ENCODE peak calls at places on chromosomes 5 and 9, in four cellular contexts. One of them, this sample, is unnamed.

GRCh38 chr9:88767504-88767790 is 223.8 kb upstream of the S1PR3 start:
- DNase-seq in hepatocyte: no peak
- DNase-seq in A549: no peak
- DNase-seq in body of pancreas: no peak
- DNase-seq in this sample: no peak

GRCh38 chr5:145825751-145826180 is 9.4 kb downstream of the PRELID2 start:
- DNase-seq in A549: peak
- DNase-seq in hepatocyte: peak
- DNase-seq in body of pancreas: no peak
- DNase-seq in this sample: peak

GRCh38 chr5:78953092-78953800 is 31.9 kb downstream of the ARSB start:
- DNase-seq in body of pancreas: no peak
- DNase-seq in A549: no peak
- DNase-seq in hepatocyte: no peak
- DNase-seq in this sample: no peak

GRCh38 chr9:106432631-106433030 is 430.3 kb upstream of the ZNF462 start:
- DNase-seq in hepatocyte: no peak
- DNase-seq in A549: no peak
- DNase-seq in body of pancreas: no peak
- DNase-seq in this sample: no peak

GRCh38 chr5:59559847-59560246 is 333.7 kb downstream of the PDE4D start:
- DNase-seq in A549: no peak
- DNase-seq in body of pancreas: no peak
- DNase-seq in hepatocyte: no peak
- DNase-seq in this sample: no peak

GRCh38 chr9:13705913-13706312 is 426.4 kb upstream of the MPDZ start:
- DNase-seq in body of pancreas: peak
- DNase-seq in hepatocyte: peak
- DNase-seq in A549: no peak
- DNase-seq in this sample: no peak

GRCh38 chr5:90528704-90529233 is 615 bp downstream of the LYSMD3 start:
- DNase-seq in body of pancreas: no peak
- DNase-seq in hepatocyte: peak
- DNase-seq in A549: no peak
- DNase-seq in this sample: no peak

GRCh38 chr9:116713266-116713665 is 26.2 kb downstream of the TRIM32 start:
- DNase-seq in body of pancreas: no peak
- DNase-seq in hepatocyte: no peak
- DNase-seq in A549: no peak
- DNase-seq in this sample: no peak

GRCh38 chr5:107957023-107957422 is 286.3 kb upstream of the EFNA5 start:
- DNase-seq in A549: no peak
- DNase-seq in body of pancreas: no peak
- DNase-seq in hepatocyte: no peak
- DNase-seq in this sample: no peak

GRCh38 chr5:79577693-79578092 is 34.5 kb upstream of the TENT2 start:
- DNase-seq in A549: no peak
- DNase-seq in hepatocyte: no peak
- DNase-seq in body of pancreas: no peak
- DNase-seq in this sample: no peak

GRCh38 chr5:110880413-110880812 is 141.6 kb downstream of the SLC25A46 start:
- DNase-seq in hepatocyte: peak
- DNase-seq in A549: no peak
- DNase-seq in body of pancreas: peak
- DNase-seq in this sample: peak

GRCh38 chr9:82912639-82913038 is 150.3 kb downstream of the RASEF start:
- DNase-seq in hepatocyte: no peak
- DNase-seq in A549: no peak
- DNase-seq in body of pancreas: no peak
- DNase-seq in this sample: no peak

GRCh38 chr5:73946278-73946677 is 320.3 kb downstream of the ARHGEF28 start:
- DNase-seq in A549: no peak
- DNase-seq in body of pancreas: no peak
- DNase-seq in hepatocyte: no peak
- DNase-seq in this sample: no peak

GRCh38 chr9:79610019-79610760 is 38.4 kb downstream of the TLE4 start:
- DNase-seq in hepatocyte: no peak
- DNase-seq in A549: no peak
- DNase-seq in body of pancreas: no peak
- DNase-seq in this sample: no peak

GRCh38 chr5:54443264-54443663 is 12.2 kb upstream of the HSPB3 start:
- DNase-seq in hepatocyte: no peak
- DNase-seq in body of pancreas: no peak
- DNase-seq in A549: peak
- DNase-seq in this sample: peak

GRCh38 chr5:58294598-58295298 is 165.1 kb downstream of the PLK2 start:
- DNase-seq in body of pancreas: no peak
- DNase-seq in A549: no peak
- DNase-seq in hepatocyte: no peak
- DNase-seq in this sample: peak

GRCh38 chr9:120104771-120105170 is 475.2 kb downstream of the CDK5RAP2 start:
- DNase-seq in A549: no peak
- DNase-seq in hepatocyte: no peak
- DNase-seq in body of pancreas: no peak
- DNase-seq in this sample: no peak

GRCh38 chr9:120107138-120107537 is 472.8 kb downstream of the CDK5RAP2 start:
- DNase-seq in body of pancreas: no peak
- DNase-seq in A549: no peak
- DNase-seq in hepatocyte: no peak
- DNase-seq in this sample: no peak

GRCh38 chr9:120110520-120110919 is 469.4 kb downstream of the CDK5RAP2 start:
- DNase-seq in A549: no peak
- DNase-seq in body of pancreas: no peak
- DNase-seq in hepatocyte: no peak
- DNase-seq in this sample: no peak

DNA sequence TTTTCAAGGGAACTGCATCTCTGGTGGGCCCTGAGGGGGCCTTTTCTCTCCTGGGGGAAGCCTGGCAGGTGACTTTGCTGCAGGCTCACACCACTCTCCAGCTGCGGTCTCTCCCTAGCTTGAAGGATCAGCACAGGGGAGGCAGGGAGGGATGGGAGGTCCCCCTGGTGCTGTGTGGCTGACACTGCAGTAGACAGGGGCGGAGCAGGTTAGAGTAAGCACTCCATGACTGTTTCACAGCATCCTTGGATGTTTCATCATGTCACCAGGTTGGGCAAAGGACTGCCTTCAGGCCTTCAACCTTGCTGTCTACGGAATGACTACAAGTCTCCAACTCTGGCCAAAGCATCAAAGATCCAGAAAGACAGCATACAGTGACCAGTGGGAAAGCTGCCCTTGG is 470.7 kb downstream of the CDK5RAP2 start:
- DNase-seq in body of pancreas: no peak
- DNase-seq in hepatocyte: peak
- DNase-seq in A549: peak
- DNase-seq in this sample: peak
- TF ChIP-seq CTCF in body of pancreas: no peak
- TF ChIP-seq CTCF in hepatocyte: peak
- TF ChIP-seq CTCF in A549: no peak
- TF ChIP-seq CTCF in this sample: no peak

GRCh38 chr5:171777420-171777759 is 8.2 kb upstream of the SMIM23 start:
- DNase-seq in hepatocyte: no peak
- DNase-seq in body of pancreas: no peak
- DNase-seq in A549: no peak
- DNase-seq in this sample: no peak

GRCh38 chr5:171774418-171774817 is 11.2 kb upstream of the SMIM23 start:
- DNase-seq in A549: no peak
- DNase-seq in body of pancreas: no peak
- DNase-seq in hepatocyte: no peak
- DNase-seq in this sample: no peak

GRCh38 chr5:171773106-171773505 is 12.5 kb upstream of the SMIM23 start:
- DNase-seq in hepatocyte: no peak
- DNase-seq in A549: no peak
- DNase-seq in body of pancreas: no peak
- DNase-seq in this sample: no peak

GRCh38 chr5:171776176-171776575 is 9.4 kb upstream of the SMIM23 start:
- DNase-seq in hepatocyte: no peak
- DNase-seq in A549: no peak
- DNase-seq in body of pancreas: no peak
- DNase-seq in this sample: no peak

GRCh38 chr5:171776747-171777419 is 8.7 kb upstream of the SMIM23 start:
- DNase-seq in body of pancreas: no peak
- DNase-seq in A549: no peak
- DNase-seq in hepatocyte: no peak
- DNase-seq in this sample: no peak
- TF ChIP-seq CTCF in body of pancreas: no peak
- TF ChIP-seq CTCF in A549: no peak
- TF ChIP-seq CTCF in hepatocyte: no peak
- TF ChIP-seq CTCF in this sample: no peak

DNA sequence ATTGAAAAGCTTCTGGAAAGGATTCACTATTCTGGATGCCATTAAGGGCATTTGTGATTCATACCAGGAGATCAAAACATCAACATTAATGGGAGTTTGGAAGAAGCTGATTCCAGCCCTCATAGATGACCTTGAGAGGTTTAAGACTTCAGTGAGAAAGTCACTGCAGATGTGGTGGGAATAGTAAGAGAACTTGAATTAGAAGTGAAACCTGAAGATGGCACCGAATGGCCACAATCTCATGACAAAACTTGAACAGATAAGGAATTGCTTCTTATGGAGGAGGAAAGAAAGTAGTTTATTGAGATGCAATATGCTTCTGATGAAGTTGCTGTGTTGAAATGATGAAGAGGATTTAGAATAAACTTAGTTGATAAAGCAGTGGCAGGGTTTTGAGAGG is 254.6 kb upstream of the SLC24A2 start:
- DNase-seq in A549: no peak
- DNase-seq in hepatocyte: no peak
- DNase-seq in body of pancreas: no peak
- DNase-seq in this sample: no peak
- TF ChIP-seq CTCF in A549: no peak
- TF ChIP-seq CTCF in hepatocyte: no peak
- TF ChIP-seq CTCF in body of pancreas: no peak
- TF ChIP-seq CTCF in this sample: no peak

GRCh38 chr5:141851195-141851874 is 26.9 kb downstream of the PCDH1 start:
- DNase-seq in body of pancreas: no peak
- DNase-seq in hepatocyte: no peak
- DNase-seq in A549: no peak
- DNase-seq in this sample: no peak

GRCh38 chr5:141855265-141856029 is 22.8 kb downstream of the PCDH1 start:
- DNase-seq in body of pancreas: peak
- DNase-seq in hepatocyte: no peak
- DNase-seq in A549: no peak
- DNase-seq in this sample: peak

GRCh38 chr5:141852448-141852847 is 25.8 kb downstream of the PCDH1 start:
- DNase-seq in hepatocyte: no peak
- DNase-seq in A549: no peak
- DNase-seq in body of pancreas: no peak
- DNase-seq in this sample: no peak

GRCh38 chr5:141856030-141856790 is 22.0 kb downstream of the PCDH1 start:
- DNase-seq in body of pancreas: no peak
- DNase-seq in A549: no peak
- DNase-seq in hepatocyte: no peak
- DNase-seq in this sample: no peak

DNA sequence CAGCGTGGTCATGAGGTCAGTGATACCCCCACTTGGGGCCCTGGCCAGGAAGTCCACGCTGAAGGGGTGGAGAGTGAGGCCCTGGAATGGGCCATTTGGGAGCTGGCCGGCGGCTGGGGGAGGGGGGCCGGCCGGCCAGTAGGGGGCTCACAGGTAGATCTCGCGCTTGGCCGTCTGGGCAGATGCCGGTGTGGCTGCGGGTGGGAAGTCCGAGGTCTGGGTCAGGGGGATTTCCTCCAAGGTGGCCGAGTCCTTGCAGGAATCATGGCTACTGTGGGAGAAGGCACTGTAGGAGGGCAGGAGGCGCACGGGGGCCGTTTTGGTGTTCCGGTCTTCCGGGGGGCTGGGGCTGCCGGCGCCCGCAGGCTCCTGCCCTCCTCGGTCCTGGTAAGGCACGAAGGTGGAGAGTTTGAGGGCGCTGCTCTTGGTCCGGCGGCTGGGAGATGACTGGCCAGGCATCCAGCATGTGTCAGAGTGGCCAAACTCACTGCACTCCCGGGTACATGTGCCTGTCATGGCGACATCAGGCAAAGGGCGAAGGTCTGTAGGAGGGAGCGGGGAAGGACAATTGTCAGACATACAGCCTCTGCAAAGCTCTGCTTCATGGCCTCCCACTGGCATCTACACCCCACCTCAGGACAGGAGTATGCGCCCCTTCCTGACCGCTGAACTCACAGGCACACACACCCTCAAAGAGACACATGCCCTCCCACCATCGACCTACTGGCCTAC is 24.1 kb downstream of the PCDH1 start:
- DNase-seq in A549: no peak
- DNase-seq in hepatocyte: no peak
- DNase-seq in body of pancreas: no peak
- DNase-seq in this sample: no peak
- TF ChIP-seq CTCF in A549: no peak
- TF ChIP-seq CTCF in hepatocyte: no peak
- TF ChIP-seq CTCF in body of pancreas: no peak
- TF ChIP-seq CTCF in this sample: no peak